ENCODE peak calls at places on chromosomes 6 and 20, in seven cellular contexts. One of them, this sample, is unnamed.

GRCh38 chr20:45934046-45934586 is 367 bp upstream of the PCIF1 start:
- DNase-seq in adrenal gland: peak
- DNase-seq in H1: no peak
- DNase-seq in heart left ventricle: peak
- DNase-seq in suprapubic skin: no peak
- DNase-seq in stomach: peak
- DNase-seq in ovary: no peak
- DNase-seq in this sample: no peak

GRCh38 chr6:100464910-100465700 is at the start of gene SIM1:
- DNase-seq in heart left ventricle: peak
- DNase-seq in stomach: no peak
- DNase-seq in ovary: no peak
- DNase-seq in H1: peak
- DNase-seq in adrenal gland: no peak
- DNase-seq in suprapubic skin: no peak
- DNase-seq in this sample: peak

GRCh38 chr6:80165143-80165542 is 58.7 kb downstream of the BCKDHB start:
- DNase-seq in H1: no peak
- DNase-seq in heart left ventricle: no peak
- DNase-seq in ovary: no peak
- DNase-seq in suprapubic skin: no peak
- DNase-seq in adrenal gland: no peak
- DNase-seq in stomach: no peak
- DNase-seq in this sample: no peak

GRCh38 chr20:57214948-57215347 is 51.5 kb downstream of the BMP7 start:
- DNase-seq in stomach: no peak
- DNase-seq in heart left ventricle: no peak
- DNase-seq in H1: no peak
- DNase-seq in ovary: no peak
- DNase-seq in suprapubic skin: no peak
- DNase-seq in adrenal gland: no peak
- DNase-seq in this sample: no peak

GRCh38 chr6:161444464-161444863 is 170.6 kb upstream of the AGPAT4 start:
- DNase-seq in stomach: no peak
- DNase-seq in suprapubic skin: no peak
- DNase-seq in ovary: peak
- DNase-seq in adrenal gland: peak
- DNase-seq in heart left ventricle: peak
- DNase-seq in H1: peak
- DNase-seq in this sample: no peak

GRCh38 chr20:48284837-48285236 is 499.6 kb upstream of the SULF2 start:
- DNase-seq in ovary: no peak
- DNase-seq in adrenal gland: no peak
- DNase-seq in suprapubic skin: no peak
- DNase-seq in heart left ventricle: no peak
- DNase-seq in H1: no peak
- DNase-seq in stomach: no peak
- DNase-seq in this sample: no peak

GRCh38 chr6:20808984-20809383 is 274.7 kb downstream of the CDKAL1 start:
- DNase-seq in ovary: no peak
- DNase-seq in heart left ventricle: no peak
- DNase-seq in H1: no peak
- DNase-seq in adrenal gland: no peak
- DNase-seq in stomach: no peak
- DNase-seq in suprapubic skin: no peak
- DNase-seq in this sample: no peak

GRCh38 chr20:50726955-50727791 is 4.2 kb upstream of the PARD6B start:
- DNase-seq in suprapubic skin: no peak
- DNase-seq in ovary: no peak
- DNase-seq in heart left ventricle: no peak
- DNase-seq in adrenal gland: no peak
- DNase-seq in H1: no peak
- DNase-seq in stomach: no peak
- DNase-seq in this sample: no peak

GRCh38 chr6:1608976-1609661 is 596 bp upstream of the FOXC1 start:
- DNase-seq in suprapubic skin: no peak
- DNase-seq in heart left ventricle: peak
- DNase-seq in H1: no peak
- DNase-seq in ovary: peak
- DNase-seq in stomach: no peak
- DNase-seq in adrenal gland: no peak
- DNase-seq in this sample: no peak

GRCh38 chr6:1607236-1607556 is 2.5 kb upstream of the FOXC1 start:
- DNase-seq in adrenal gland: no peak
- DNase-seq in H1: no peak
- DNase-seq in suprapubic skin: no peak
- DNase-seq in ovary: no peak
- DNase-seq in stomach: no peak
- DNase-seq in heart left ventricle: no peak
- DNase-seq in this sample: no peak

GRCh38 chr6:1607557-1608221 is 2.0 kb upstream of the FOXC1 start:
- DNase-seq in heart left ventricle: peak
- DNase-seq in ovary: no peak
- DNase-seq in H1: peak
- DNase-seq in stomach: no peak
- DNase-seq in suprapubic skin: no peak
- DNase-seq in adrenal gland: no peak
- DNase-seq in this sample: no peak

GRCh38 chr6:1609662-1610496 is at the start of gene FOXC1:
- DNase-seq in ovary: peak
- DNase-seq in adrenal gland: peak
- DNase-seq in suprapubic skin: peak
- DNase-seq in heart left ventricle: peak
- DNase-seq in H1: no peak
- DNase-seq in stomach: peak
- DNase-seq in this sample: peak

GRCh38 chr6:1608222-1608975 is 1.3 kb upstream of the FOXC1 start:
- DNase-seq in heart left ventricle: no peak
- DNase-seq in stomach: no peak
- DNase-seq in suprapubic skin: no peak
- DNase-seq in ovary: no peak
- DNase-seq in H1: no peak
- DNase-seq in adrenal gland: no peak
- DNase-seq in this sample: no peak
- H3K4me3 ChIP-seq in heart left ventricle: peak
- H3K4me3 ChIP-seq in stomach: peak
- H3K4me3 ChIP-seq in suprapubic skin: peak
- H3K4me3 ChIP-seq in ovary: peak
- H3K4me3 ChIP-seq in H1: peak
- H3K4me3 ChIP-seq in adrenal gland: no peak
- H3K4me3 ChIP-seq in this sample: peak

GRCh38 chr6:158818580-158819212 is 472 bp downstream of the EZR start:
- DNase-seq in adrenal gland: peak
- DNase-seq in ovary: peak
- DNase-seq in stomach: peak
- DNase-seq in heart left ventricle: peak
- DNase-seq in suprapubic skin: peak
- DNase-seq in H1: peak
- DNase-seq in this sample: no peak

GRCh38 chr6:158818008-158818579 is 1.1 kb downstream of the EZR start:
- DNase-seq in adrenal gland: peak
- DNase-seq in H1: peak
- DNase-seq in stomach: peak
- DNase-seq in heart left ventricle: peak
- DNase-seq in ovary: peak
- DNase-seq in suprapubic skin: peak
- DNase-seq in this sample: no peak

GRCh38 chr6:158819977-158820632 is 937 bp upstream of the EZR start:
- DNase-seq in stomach: no peak
- DNase-seq in heart left ventricle: no peak
- DNase-seq in suprapubic skin: no peak
- DNase-seq in adrenal gland: no peak
- DNase-seq in H1: no peak
- DNase-seq in ovary: no peak
- DNase-seq in this sample: no peak

GRCh38 chr6:158817298-158818007 is 1.7 kb downstream of the EZR start:
- DNase-seq in ovary: peak
- DNase-seq in H1: no peak
- DNase-seq in stomach: peak
- DNase-seq in heart left ventricle: peak
- DNase-seq in suprapubic skin: no peak
- DNase-seq in adrenal gland: peak
- DNase-seq in this sample: no peak

DNA sequence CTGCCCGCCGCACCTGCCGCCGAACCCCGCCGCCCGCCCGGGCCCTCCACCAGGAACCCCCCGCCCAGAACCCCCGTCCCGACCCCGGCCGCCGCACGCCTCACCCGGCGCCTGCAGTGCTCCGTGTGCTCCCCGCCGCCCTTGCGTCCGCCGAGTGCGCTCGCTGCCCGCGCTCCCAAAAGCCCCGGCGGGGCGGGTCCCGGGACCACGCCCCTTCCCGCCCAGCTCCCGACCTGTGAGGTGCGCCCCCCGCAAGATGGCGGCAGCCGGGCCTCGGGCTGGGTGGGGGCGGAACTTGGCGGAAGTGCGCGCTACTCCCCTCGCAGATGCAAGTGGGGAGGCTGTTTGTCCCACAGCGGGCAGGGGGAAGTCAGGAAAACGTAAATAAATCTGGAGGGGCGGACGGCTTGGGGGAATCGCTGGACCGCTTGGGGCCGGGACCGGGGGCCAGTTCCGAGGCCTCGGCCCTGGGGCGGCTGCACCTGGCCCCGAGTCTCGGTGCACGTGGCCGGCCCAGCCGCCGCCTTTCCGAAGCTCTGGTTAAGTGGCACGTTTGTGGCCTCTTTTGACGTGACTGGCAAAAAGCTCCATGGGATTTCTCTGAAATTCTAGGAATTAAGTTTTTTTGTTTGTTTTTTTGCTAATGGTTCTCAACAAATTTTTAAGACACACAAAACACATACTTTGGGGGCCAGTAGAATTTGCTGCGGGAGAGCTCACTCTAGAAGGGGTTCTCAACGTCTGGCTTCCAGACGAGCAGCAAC is at the start of gene EZR:
- DNase-seq in H1: peak
- DNase-seq in heart left ventricle: peak
- DNase-seq in stomach: peak
- DNase-seq in suprapubic skin: peak
- DNase-seq in ovary: peak
- DNase-seq in adrenal gland: peak
- DNase-seq in this sample: no peak
- TF ChIP-seq POLR2A in H1: peak
- TF ChIP-seq POLR2A in heart left ventricle: no peak
- TF ChIP-seq POLR2A in stomach: no peak
- TF ChIP-seq POLR2A in suprapubic skin: peak
- TF ChIP-seq POLR2A in ovary: peak
- TF ChIP-seq POLR2A in adrenal gland: no peak
- TF ChIP-seq POLR2A in this sample: peak

DNA sequence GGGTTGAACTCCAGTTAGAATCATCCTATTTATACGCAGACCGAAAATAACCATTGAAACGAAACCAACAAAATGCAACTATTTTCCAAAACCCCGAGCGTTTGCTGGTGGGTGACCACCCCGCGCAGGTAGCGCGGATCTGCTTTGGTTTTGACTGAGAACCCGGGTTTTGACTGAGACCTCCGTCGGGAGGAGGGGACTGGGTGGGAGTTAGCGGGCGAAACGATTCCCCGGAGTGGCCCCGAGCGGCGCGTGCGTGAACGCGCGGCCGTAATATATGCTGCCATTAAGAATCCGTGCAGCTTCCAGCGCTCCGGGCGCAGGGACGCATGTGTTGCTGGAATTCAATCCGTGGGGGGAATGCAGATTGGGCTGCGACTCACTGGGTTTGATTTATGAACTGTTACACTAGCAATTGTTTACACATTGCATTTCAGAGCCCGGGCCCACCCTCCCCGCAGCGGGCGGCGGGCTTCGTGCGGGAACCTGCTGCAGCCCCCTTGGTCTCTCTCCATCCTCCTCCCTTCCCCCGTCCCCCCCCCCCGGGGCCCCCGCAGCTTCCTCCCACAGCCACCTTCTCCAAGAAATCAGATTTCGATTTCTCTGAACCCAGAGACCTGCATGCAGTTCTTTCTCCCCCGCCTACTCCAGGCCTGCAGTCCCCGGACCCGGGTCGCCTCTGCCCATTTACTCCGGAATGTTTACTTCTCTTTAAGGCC is 9.9 kb downstream of the NRN1 start:
- DNase-seq in heart left ventricle: peak
- DNase-seq in adrenal gland: no peak
- DNase-seq in suprapubic skin: no peak
- DNase-seq in H1: peak
- DNase-seq in stomach: no peak
- DNase-seq in ovary: no peak
- DNase-seq in this sample: no peak
- H3K4me3 ChIP-seq in heart left ventricle: peak
- H3K4me3 ChIP-seq in adrenal gland: peak
- H3K4me3 ChIP-seq in suprapubic skin: peak
- H3K4me3 ChIP-seq in H1: peak
- H3K4me3 ChIP-seq in stomach: peak
- H3K4me3 ChIP-seq in ovary: peak
- H3K4me3 ChIP-seq in this sample: peak

GRCh38 chr6:135052939-135053338 is 1.7 kb downstream of the HBS1L start:
- DNase-seq in adrenal gland: no peak
- DNase-seq in H1: no peak
- DNase-seq in heart left ventricle: no peak
- DNase-seq in stomach: no peak
- DNase-seq in ovary: no peak
- DNase-seq in suprapubic skin: no peak
- DNase-seq in this sample: no peak

GRCh38 chr6:135056632-135057031 is 2.0 kb upstream of the HBS1L start:
- DNase-seq in H1: no peak
- DNase-seq in adrenal gland: no peak
- DNase-seq in suprapubic skin: no peak
- DNase-seq in ovary: no peak
- DNase-seq in heart left ventricle: no peak
- DNase-seq in stomach: no peak
- DNase-seq in this sample: no peak

GRCh38 chr6:135053433-135053832 is 1.2 kb downstream of the HBS1L start:
- DNase-seq in heart left ventricle: no peak
- DNase-seq in H1: no peak
- DNase-seq in ovary: no peak
- DNase-seq in adrenal gland: no peak
- DNase-seq in stomach: no peak
- DNase-seq in suprapubic skin: no peak
- DNase-seq in this sample: no peak

GRCh38 chr6:135054238-135054574 is 416 bp downstream of the HBS1L start:
- DNase-seq in adrenal gland: no peak
- DNase-seq in heart left ventricle: no peak
- DNase-seq in ovary: no peak
- DNase-seq in H1: no peak
- DNase-seq in stomach: no peak
- DNase-seq in suprapubic skin: no peak
- DNase-seq in this sample: no peak

DNA sequence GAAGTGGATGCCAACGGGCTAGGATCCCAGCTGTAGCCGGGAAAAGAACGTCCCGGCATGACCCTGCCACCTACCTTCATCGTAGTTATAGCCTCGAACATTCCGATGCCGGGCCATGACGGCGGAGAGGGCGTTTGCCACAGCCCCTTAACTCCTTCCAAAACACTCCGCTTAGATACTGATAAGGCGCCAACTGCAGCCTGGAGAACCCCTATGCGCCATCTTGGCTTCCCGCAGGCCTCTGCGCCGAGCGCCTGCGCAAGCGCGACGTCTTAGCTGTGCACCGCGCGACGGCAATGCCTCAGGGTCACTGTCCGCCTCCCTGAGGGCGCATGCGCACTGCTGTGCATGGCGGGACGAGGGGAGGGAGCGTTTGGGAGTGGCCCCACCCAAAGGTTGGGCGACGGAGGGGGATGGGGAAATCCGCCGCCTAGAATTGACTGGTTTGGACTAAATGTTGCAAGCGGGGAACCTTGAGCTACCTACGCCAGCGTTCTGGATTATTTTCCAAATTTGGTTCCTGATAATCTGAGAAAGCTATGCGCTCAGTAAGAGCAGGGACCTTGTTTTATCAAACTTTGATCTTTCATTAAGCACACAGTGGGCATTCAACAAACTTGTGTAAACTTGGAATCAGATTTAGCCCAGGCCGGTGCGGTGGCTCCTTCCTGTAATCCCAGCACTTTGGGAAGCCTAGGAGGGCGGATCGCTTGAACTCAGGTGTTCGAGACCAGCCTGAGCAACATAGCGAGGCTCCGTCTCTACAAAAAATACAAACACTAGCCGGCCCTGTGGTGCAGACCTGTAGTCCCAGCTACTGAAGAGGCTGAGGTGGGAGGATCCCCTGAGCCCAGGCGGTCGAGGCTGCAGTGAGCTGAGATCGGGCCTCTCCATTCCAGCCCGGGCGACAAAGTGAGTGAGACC is at the start of gene HBS1L:
- DNase-seq in adrenal gland: peak
- DNase-seq in H1: peak
- DNase-seq in ovary: peak
- DNase-seq in suprapubic skin: peak
- DNase-seq in heart left ventricle: peak
- DNase-seq in stomach: peak
- DNase-seq in this sample: peak
- TF ChIP-seq POLR2A in adrenal gland: peak
- TF ChIP-seq POLR2A in H1: peak
- TF ChIP-seq POLR2A in ovary: peak
- TF ChIP-seq POLR2A in suprapubic skin: peak
- TF ChIP-seq POLR2A in heart left ventricle: no peak
- TF ChIP-seq POLR2A in stomach: peak
- TF ChIP-seq POLR2A in this sample: peak

This sample was measured in esophagus muscularis mucosa.